ENCODE peak calls at places on chromosomes 3 and 15, in five cellular contexts. R, K, X, Z and V are unnamed samples. For H3K4me1, the result is how much of the 10 kb centered on the place peaks cover.

GRCh38 chr3:148903022-148903442 is 37.9 kb downstream of the CPA3 start:
- DNase-seq in R (no peak), X (no peak), K (no peak), Z (no peak), V (no peak)

GRCh38 chr15:41558400-41559238 is at the start of gene TYRO3:
- DNase-seq in K (no peak), Z (peak), X (peak), R (peak), V (peak)

GRCh38 chr3:43921056-43921455 is 230.3 kb downstream of the ABHD5 start:
- DNase-seq in K (no peak), Z (no peak), R (no peak), X (no peak), V (no peak)

GRCh38 chr15:89998141-89998661 is 2.9 kb upstream of the ZNF710 start:
- DNase-seq in Z (no peak), K (no peak), R (no peak), X (no peak), V (peak)

GRCh38 chr3:149566296-149566945 is 91.4 kb downstream of the WWTR1 start:
- DNase-seq in R (no peak), Z (no peak), K (no peak), X (no peak), V (no peak)

GRCh38 chr3:126191246-126191645 is 10.9 kb upstream of the ALDH1L1 start:
- DNase-seq in K (no peak), R (no peak), X (no peak), Z (no peak), V (no peak)

GRCh38 chr3:179272385-179272784 is 21.5 kb upstream of the KCNMB3 start:
- DNase-seq in X (no peak), K (no peak), R (no peak), Z (no peak), V (peak)

GRCh38 chr15:68819451-68820204 is 1.1 kb downstream of the ANP32A start:
- DNase-seq in Z (peak), X (peak), K (no peak), R (peak), V (peak)

GRCh38 chr15:93076875-93077274 is 12.1 kb downstream of the RGMA start:
- DNase-seq in R (no peak), K (no peak), X (no peak), Z (no peak), V (no peak)

GRCh38 chr3:69324362-69325025 is 61.4 kb downstream of the FRMD4B start:
- DNase-seq in K (no peak), R (no peak), Z (no peak), X (no peak), V (no peak)

GRCh38 chr3:179309225-179310109 is 13.4 kb upstream of the ZNF639 start:
- DNase-seq in Z (no peak), K (no peak), X (no peak), R (no peak), V (no peak)

GRCh38 chr3:11206953-11207352 is 52.7 kb downstream of the HRH1 start:
- DNase-seq in Z (no peak), R (no peak), K (no peak), X (no peak), V (no peak)

GRCh38 chr3:144052275-144052674 is 80.7 kb downstream of the DIPK2A start:
- DNase-seq in Z (no peak), K (no peak), X (no peak), R (no peak), V (no peak)

GRCh38 chr3:152038491-152038890 is 165.0 kb downstream of the SUCNR1 start:
- DNase-seq in K (no peak), R (no peak), Z (no peak), X (no peak), V (no peak)

GRCh38 chr15:86044981-86045380 is 34.7 kb upstream of the AGBL1 start:
- DNase-seq in R (no peak), Z (no peak), X (no peak), K (no peak), V (no peak)

GRCh38 chr3:112672716-112673506 is 32.0 kb upstream of the CCDC80 start:
- DNase-seq in K (no peak), X (no peak), Z (no peak), R (no peak), V (no peak)

GRCh38 chr3:100709840-100710235 is 544 bp downstream of the TFG start:
- DNase-seq in K (no peak), R (peak), X (no peak), Z (peak), V (peak)

GRCh38 chr3:62057339-62058047 is 315.9 kb downstream of the FEZF2 start:
- DNase-seq in X (no peak), K (no peak), Z (no peak), R (no peak), V (no peak)

GRCh38 chr3:82461049-82461889 is 699.8 kb upstream of the GBE1 start:
- DNase-seq in X (no peak), R (no peak), K (no peak), Z (no peak), V (no peak)

GRCh38 chr15:28904023-28904422 is 18.2 kb downstream of the APBA2 start:
- DNase-seq in R (no peak), K (no peak), Z (no peak), X (no peak), V (no peak)

GRCh38 chr3:59774613-59775012 is 724.8 kb upstream of the CFAP20DC start:
- DNase-seq in K (no peak), Z (no peak), X (no peak), R (no peak), V (no peak)

DNA sequence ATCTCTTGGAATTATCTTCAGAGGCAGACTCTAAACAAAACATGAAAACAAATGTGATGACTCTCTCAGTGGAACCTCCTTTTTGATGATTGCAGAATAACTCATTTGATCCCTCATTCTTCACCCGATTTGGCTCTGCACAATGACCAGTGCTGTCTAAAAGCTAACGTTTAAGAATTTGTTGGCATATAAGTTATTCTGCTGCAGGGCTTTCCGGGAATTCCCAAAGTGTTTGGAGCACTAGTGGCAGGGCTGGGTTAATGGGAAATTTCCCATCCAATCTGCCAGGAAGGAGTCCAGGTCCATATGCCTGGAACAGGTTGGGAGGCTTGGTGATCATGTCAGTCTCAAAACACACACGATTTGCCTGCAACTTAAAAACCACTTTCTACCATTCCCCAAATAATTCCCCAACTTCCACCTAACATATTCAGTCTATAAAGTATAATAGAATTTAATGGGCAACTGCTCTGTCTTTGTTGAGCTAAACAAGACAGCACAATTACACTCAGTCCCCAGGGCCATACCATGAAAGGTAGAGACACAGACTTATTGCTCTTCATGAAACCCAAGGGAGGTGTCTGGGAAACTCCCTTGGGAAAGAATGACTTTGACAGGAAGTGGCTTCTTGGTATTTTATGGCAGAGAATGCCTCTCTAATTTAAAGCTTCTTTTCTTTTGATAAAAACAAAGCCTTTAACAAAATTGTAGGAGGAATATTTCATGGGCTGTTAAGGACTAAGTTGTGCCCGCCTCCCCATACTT is 38.0 kb downstream of the ARRDC4 start:
- DNase-seq in K (no peak), X (no peak), R (no peak), Z (no peak), V (no peak)
- H3K27ac ChIP-seq in K (no peak), X (no peak), R (no peak), Z (peak), V (no peak)

GRCh38 chr3:20051123-20051806 is 11.0 kb downstream of the KAT2B start:
- DNase-seq in R (no peak), X (no peak), Z (no peak), K (no peak), V (no peak)
- H3K4me1 ChIP-seq in R (half or more), X (half or more), Z (half or more), K (under half), V (under half)

GRCh38 chr3:72341943-72342342 is 506.3 kb downstream of the SHQ1 start:
- DNase-seq in K (no peak), R (no peak), Z (no peak), X (no peak), V (no peak)
- H3K27ac ChIP-seq in K (no peak), R (no peak), Z (no peak), X (no peak), V (no peak)

GRCh38 chr15:67149068-67149841 is 83.9 kb downstream of the SMAD3 start:
- DNase-seq in K (no peak), X (no peak), R (no peak), Z (no peak), V (no peak)

GRCh38 chr15:67156426-67156825 is 91.0 kb downstream of the SMAD3 start:
- DNase-seq in Z (no peak), K (no peak), X (no peak), R (no peak), V (no peak)

GRCh38 chr15:67149859-67150824 is 84.7 kb downstream of the SMAD3 start:
- DNase-seq in X (peak), Z (peak), R (peak), K (peak), V (peak)

GRCh38 chr15:67154249-67154648 is 88.8 kb downstream of the SMAD3 start:
- DNase-seq in Z (no peak), R (no peak), X (no peak), K (no peak), V (no peak)

GRCh38 chr15:67152429-67152828 is 87.0 kb downstream of the SMAD3 start:
- DNase-seq in R (no peak), X (no peak), K (no peak), Z (no peak), V (no peak)
- H3K4me1 ChIP-seq in R (under half), X (half or more), K (under half), Z (under half), V (under half)

GRCh38 chr3:84978833-84979232 is 20.0 kb downstream of the CADM2 start:
- DNase-seq in K (no peak), X (no peak), Z (no peak), R (no peak), V (no peak)
- H3K27ac ChIP-seq in K (no peak), X (no peak), Z (no peak), R (no peak), V (no peak)

GRCh38 chr3:50318615-50319014 is 3.9 kb downstream of the HYAL2 start:
- DNase-seq in Z (no peak), K (no peak), X (no peak), R (peak), V (no peak)
- H3K4me1 ChIP-seq in Z (half or more), K (half or more), X (half or more), R (half or more), V (under half)

DNA sequence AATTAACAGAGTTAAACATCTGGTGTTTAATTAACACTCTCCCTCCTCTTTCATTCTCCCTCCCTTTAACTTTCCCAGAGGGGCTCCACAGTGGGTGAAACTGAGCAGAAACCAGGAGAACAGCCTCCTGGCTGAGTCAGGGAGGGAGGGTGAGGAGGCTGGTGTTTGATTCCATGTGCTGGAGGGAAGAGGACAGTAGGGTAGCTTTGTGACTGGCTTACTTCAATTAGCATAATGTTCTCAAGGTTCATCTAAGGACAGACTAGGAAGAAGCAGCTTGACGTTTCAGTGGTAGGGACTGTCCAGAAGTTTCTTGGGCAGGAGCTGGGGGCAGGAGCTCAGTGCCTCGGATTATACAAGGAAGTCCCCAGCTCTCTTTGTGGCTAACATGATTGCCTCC is 62.7 kb downstream of the SEMA5B start:
- DNase-seq in K (no peak), Z (no peak), X (no peak), R (no peak), V (no peak)
- H3K27ac ChIP-seq in K (no peak), Z (no peak), X (peak), R (no peak), V (no peak)

DNA sequence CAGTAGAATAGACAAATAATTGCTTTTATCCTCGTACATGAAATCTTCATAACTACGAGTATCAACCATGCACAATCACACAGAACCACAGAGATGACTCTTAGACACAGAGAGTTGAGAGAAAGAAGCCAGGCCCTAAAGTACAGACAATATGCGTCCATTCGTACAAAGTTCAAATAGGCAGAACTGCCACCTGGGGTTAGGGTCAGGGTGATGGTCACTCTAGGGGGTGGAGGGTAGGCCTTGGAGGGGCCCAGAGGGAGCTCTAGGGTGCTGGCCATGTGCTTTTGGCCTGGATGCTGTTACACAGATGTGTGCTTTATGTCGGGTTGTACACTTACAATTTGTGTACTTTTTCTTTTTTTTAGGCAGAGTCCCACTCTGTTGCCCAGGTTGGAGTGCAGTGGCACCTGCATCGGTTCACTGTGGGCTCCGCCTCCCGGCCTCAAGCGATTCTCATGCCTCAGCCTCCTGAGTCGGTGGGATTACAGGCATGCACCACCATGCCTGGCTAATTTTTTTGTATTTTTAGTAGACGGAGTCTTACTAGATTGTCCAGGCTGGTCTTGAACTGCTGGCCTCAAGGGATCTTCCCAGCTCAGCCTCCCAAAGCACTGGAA is 65.9 kb upstream of the KLF13 start:
- DNase-seq in Z (no peak), X (no peak), K (no peak), R (no peak), V (no peak)
- H3K4me1 ChIP-seq in Z (under half), X (under half), K (under half), R (under half), V (under half)